ENCODE peak calls at places on chromosomes 3 and 15, in four cellular contexts. One of them, this sample, is unnamed.

GRCh38 chr3:8506611-8507061 is 5.0 kb downstream of the LMCD1 start:
- DNase-seq in NCI-H1092 treated with DMSO at 0.1 percent for 48 hours: no peak
- DNase-seq in RWPE1: no peak
- DNase-seq in amniotic stem cell: peak
- DNase-seq in this sample: no peak

GRCh38 chr3:142875583-142876207 is 13.2 kb downstream of the PCOLCE2 start:
- DNase-seq in amniotic stem cell: no peak
- DNase-seq in NCI-H1092 treated with DMSO at 0.1 percent for 48 hours: no peak
- DNase-seq in RWPE1: no peak
- DNase-seq in this sample: no peak

GRCh38 chr3:50341537-50341936 is 901 bp upstream of the RASSF1 start:
- DNase-seq in RWPE1: no peak
- DNase-seq in amniotic stem cell: no peak
- DNase-seq in NCI-H1092 treated with DMSO at 0.1 percent for 48 hours: no peak
- DNase-seq in this sample: no peak

GRCh38 chr15:90071220-90071807 is 31.0 kb downstream of the IDH2 start:
- DNase-seq in NCI-H1092 treated with DMSO at 0.1 percent for 48 hours: peak
- DNase-seq in amniotic stem cell: peak
- DNase-seq in RWPE1: peak
- DNase-seq in this sample: peak

GRCh38 chr15:47786371-47786770 is 69.1 kb downstream of the SEMA6D start:
- DNase-seq in amniotic stem cell: no peak
- DNase-seq in NCI-H1092 treated with DMSO at 0.1 percent for 48 hours: no peak
- DNase-seq in RWPE1: no peak
- DNase-seq in this sample: no peak

GRCh38 chr3:108477511-108478147 is 32.8 kb downstream of the MYH15 start:
- DNase-seq in NCI-H1092 treated with DMSO at 0.1 percent for 48 hours: peak
- DNase-seq in amniotic stem cell: no peak
- DNase-seq in RWPE1: peak
- DNase-seq in this sample: peak

GRCh38 chr3:98763076-98763475 is at the start of gene ST3GAL6:
- DNase-seq in RWPE1: no peak
- DNase-seq in NCI-H1092 treated with DMSO at 0.1 percent for 48 hours: no peak
- DNase-seq in amniotic stem cell: no peak
- DNase-seq in this sample: no peak

GRCh38 chr3:7309707-7310106 is 448.8 kb downstream of the GRM7 start:
- DNase-seq in amniotic stem cell: no peak
- DNase-seq in NCI-H1092 treated with DMSO at 0.1 percent for 48 hours: no peak
- DNase-seq in RWPE1: no peak
- DNase-seq in this sample: no peak

GRCh38 chr15:50996641-50997040 is 88.2 kb downstream of the AP4E1 start:
- DNase-seq in NCI-H1092 treated with DMSO at 0.1 percent for 48 hours: no peak
- DNase-seq in RWPE1: peak
- DNase-seq in amniotic stem cell: peak
- DNase-seq in this sample: no peak